ENCODE peak calls at places on chromosomes 3 and 15, in ten cellular contexts. P, R, C, H, E, M, W, D, U and X are unnamed samples.

GRCh38 chr3:73081140-73081539 is 19.7 kb downstream of the EBLN2 start:
- DNase-seq in P (no peak), W (no peak), U (no peak), E (no peak), D (no peak), H (no peak), C (no peak), M (no peak), R (no peak), X (no peak)

GRCh38 chr15:62495670-62496328 is 330.7 kb upstream of the C2CD4B start:
- DNase-seq in U (no peak), H (no peak), M (no peak), C (no peak), R (peak), P (no peak), D (peak), W (no peak), E (no peak), X (no peak)

GRCh38 chr3:52892290-52892624 is 5.1 kb downstream of the STIMATE start:
- DNase-seq in C (no peak), E (no peak), R (peak), D (no peak), H (no peak), M (no peak), U (no peak), P (no peak), W (no peak), X (no peak)

GRCh38 chr15:86236721-86237121 is 157.1 kb downstream of the AGBL1 start:
- DNase-seq in C (no peak), P (no peak), U (no peak), E (no peak), R (no peak), W (peak), H (no peak), D (no peak), M (no peak), X (no peak)

GRCh38 chr3:53166781-53167291 is 5.8 kb downstream of the PRKCD start:
- DNase-seq in M (no peak), E (no peak), H (no peak), C (no peak), R (peak), D (peak), U (no peak), W (no peak), P (no peak), X (no peak)

GRCh38 chr15:25090073-25090733 is 135.4 kb downstream of the SNRPN start:
- DNase-seq in E (no peak), D (no peak), P (no peak), M (no peak), C (no peak), W (no peak), U (no peak), H (no peak), R (no peak), X (no peak)

GRCh38 chr3:186849392-186849975 is 7.0 kb downstream of the ADIPOQ start:
- DNase-seq in M (no peak), R (peak), D (peak), W (peak), H (no peak), C (no peak), E (peak), U (peak), P (no peak), X (no peak)

GRCh38 chr3:107432013-107432515 is 54.8 kb downstream of the CCDC54 start:
- DNase-seq in D (peak), R (no peak), E (peak), U (no peak), H (no peak), P (no peak), W (no peak), M (peak), C (no peak), X (no peak)